ENCODE peak calls at places on chromosome 14, in eight cellular contexts. Y is sigmoid colon, G is transverse colon, Q is GM23248, C is stomach, V is astrocyte, P is lung, I is adrenal gland. O is an unnamed sample. For H3K27me3 and H3K9me3, the result is how much of the 10 kb centered on the place peaks cover.

GRCh38 chr14:84401631-84402030 is 1128.3 kb upstream of the FLRT2 start:
- DNase-seq in V (no peak), G (no peak), I (no peak), C (no peak), Q (no peak), Y (no peak), P (no peak), O (no peak)

GRCh38 chr14:59155886-59156285 is 32.6 kb upstream of the DAAM1 start:
- DNase-seq in C (no peak), Y (no peak), G (no peak), I (no peak), Q (no peak), P (no peak), V (peak), O (no peak)

GRCh38 chr14:99753225-99754140 is 39.7 kb upstream of the EML1 start:
- DNase-seq in Q (peak), C (no peak), P (no peak), I (peak), G (no peak), Y (no peak), V (no peak), O (no peak)

GRCh38 chr14:84036863-84037262 is 1493.1 kb upstream of the FLRT2 start:
- DNase-seq in Q (no peak), G (no peak), Y (no peak), V (peak), C (no peak), P (no peak), I (no peak), O (no peak)

GRCh38 chr14:74577247-74577947 is 34.6 kb downstream of the LTBP2 start:
- DNase-seq in P (no peak), Y (peak), C (no peak), I (peak), V (no peak), G (no peak), Q (peak), O (no peak)

GRCh38 chr14:87992349-87992719 is 648 bp downstream of the GALC start:
- DNase-seq in V (no peak), P (no peak), Y (no peak), I (no peak), G (no peak), Q (peak), C (no peak), O (no peak)

GRCh38 chr14:92135269-92135668 is 13.5 kb downstream of the CPSF2 start:
- DNase-seq in Y (no peak), G (no peak), V (peak), Q (peak), P (no peak), I (no peak), C (no peak), O (no peak)

GRCh38 chr14:33918256-33918655 is 32.6 kb downstream of the EGLN3 start:
- DNase-seq in G (no peak), C (no peak), P (no peak), Q (no peak), V (no peak), Y (no peak), I (no peak), O (no peak)

GRCh38 chr14:92366237-92366636 is 43.3 kb downstream of the SLC24A4 start:
- DNase-seq in I (peak), Q (no peak), G (no peak), V (no peak), C (no peak), Y (no peak), P (no peak), O (no peak)

GRCh38 chr14:22536853-22537338 is 52.1 kb downstream of the DAD1 start:
- DNase-seq in P (peak), V (peak), Q (peak), C (peak), G (peak), I (peak), Y (peak), O (peak)

GRCh38 chr14:100823488-100823887 is 2.4 kb upstream of the MEG3 start:
- DNase-seq in G (no peak), Q (no peak), I (no peak), Y (no peak), C (no peak), P (no peak), V (no peak), O (no peak)

GRCh38 chr14:100902792-100903191 is 730 bp downstream of the RTL1 start:
- DNase-seq in Y (peak), G (no peak), C (no peak), V (no peak), I (peak), Q (no peak), P (peak), O (no peak)

GRCh38 chr14:65926935-65927700 is 514.6 kb downstream of the FUT8 start:
- DNase-seq in Y (no peak), I (no peak), P (no peak), Q (no peak), V (no peak), G (no peak), C (no peak), O (no peak)
- H3K4me3 ChIP-seq in Y (no peak), I (no peak), P (no peak), Q (no peak), V (no peak), G (no peak), C (no peak), O (no peak)

GRCh38 chr14:103113774-103114173 is 9.5 kb upstream of the TNFAIP2 start:
- DNase-seq in G (no peak), I (no peak), P (no peak), Q (no peak), V (no peak), Y (no peak), C (no peak), O (no peak)
- H3K27me3 ChIP-seq in G (under half), I (under half), P (under half), Q (under half), V (under half), Y (under half), C (under half), O (under half)

DNA sequence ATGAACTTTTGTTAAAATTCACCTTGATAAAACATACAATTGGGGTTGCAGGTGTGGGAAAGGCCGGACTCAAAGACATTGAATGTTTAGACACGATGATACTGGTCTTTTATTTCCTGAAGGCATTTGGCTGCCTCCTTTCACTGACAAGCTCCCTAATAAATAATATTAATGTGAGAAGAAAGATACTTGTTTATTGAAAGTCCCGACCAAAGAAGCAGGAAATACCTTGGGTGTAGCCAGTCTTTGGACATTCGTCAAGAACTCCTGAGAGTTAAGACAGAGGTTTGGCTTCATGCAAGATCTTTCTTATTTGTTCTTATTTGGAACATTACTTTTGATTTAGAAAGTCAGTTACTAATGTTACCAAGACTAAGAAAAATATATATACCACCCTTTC is 1133.8 kb upstream of the SEL1L start:
- DNase-seq in C (no peak), V (no peak), Q (no peak), Y (no peak), G (no peak), P (no peak), I (no peak), O (no peak)
- H3K9me3 ChIP-seq in C (under half), V (under half), Q (under half), Y (under half), G (under half), P (under half), I (under half), O (under half)

DNA sequence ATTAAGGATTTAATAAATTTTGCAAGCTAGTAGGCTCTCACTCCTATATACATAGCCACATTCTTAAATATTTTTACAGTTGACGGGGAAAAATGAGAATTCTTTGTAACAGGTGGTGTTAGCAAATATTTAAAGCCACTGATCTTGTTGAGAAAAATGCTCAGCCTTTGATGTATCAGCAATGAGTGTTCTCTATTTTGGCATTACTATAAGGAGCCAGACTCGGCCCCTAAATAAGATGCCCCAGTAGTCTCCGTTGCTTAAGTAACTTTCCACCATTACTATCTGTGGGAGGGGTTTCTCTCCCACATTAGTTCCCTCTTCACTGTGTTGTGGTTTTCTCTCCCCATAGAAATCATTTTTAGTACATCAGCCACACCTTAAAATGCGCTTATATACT is 84.5 kb upstream of the FERMT2 start:
- DNase-seq in C (no peak), Q (no peak), Y (no peak), G (no peak), P (no peak), V (peak), I (no peak), O (no peak)
- H3K4me3 ChIP-seq in C (no peak), Q (no peak), Y (no peak), G (no peak), P (no peak), V (no peak), I (no peak), O (no peak)

GRCh38 chr14:67650161-67650560 is 24.3 kb downstream of the VTI1B start:
- DNase-seq in Q (peak), I (no peak), G (no peak), Y (no peak), V (no peak), C (no peak), P (no peak), O (no peak)
- H3K27me3 ChIP-seq in Q (under half), I (under half), G (under half), Y (under half), V (under half), C (under half), P (under half), O (under half)

GRCh38 chr14:104162495-104162894 is 24.1 kb downstream of the KIF26A start:
- DNase-seq in C (no peak), P (no peak), V (no peak), I (no peak), G (no peak), Y (no peak), Q (no peak), O (no peak)
- H3K9me3 ChIP-seq in C (under half), P (under half), V (under half), I (under half), G (under half), Y (under half), Q (under half), O (under half)

GRCh38 chr14:94612174-94612573 is at the start of gene SERPINA3:
- DNase-seq in Q (no peak), C (no peak), I (no peak), Y (peak), G (no peak), P (no peak), V (peak), O (no peak)
- H3K4me3 ChIP-seq in Q (no peak), C (peak), I (no peak), Y (no peak), G (no peak), P (no peak), V (no peak), O (no peak)